ENCODE peak calls at places on chromosomes 1 and 21, in ten cellular contexts. V, R, X, P, F, W, Y, J, M and A are unnamed samples. For H3K9me3, the result is how much of the 10 kb centered on the place peaks cover.

GRCh38 chr1:61318319-61319125 is 236.2 kb downstream of the NFIA start:
- DNase-seq in V (no peak), R (no peak), X (no peak), P (no peak), F (no peak), W (no peak), Y (peak), J (no peak), M (no peak), A (peak)

GRCh38 chr1:102833171-102833570 is 275.2 kb downstream of the COL11A1 start:
- DNase-seq in V (no peak), R (no peak), X (no peak), P (no peak), F (no peak), W (no peak), Y (peak), J (no peak), M (no peak), A (peak)

GRCh38 chr1:54016343-54017282 is 1.4 kb downstream of the LDLRAD1 start:
- DNase-seq in V (no peak), R (peak), X (no peak), P (no peak), F (peak), W (no peak), Y (peak), J (no peak), M (no peak), A (peak)

GRCh38 chr1:19163261-19163660 is 46.8 kb downstream of the UBR4 start:
- DNase-seq in V (no peak), R (no peak), X (no peak), P (no peak), F (no peak), W (no peak), Y (no peak), J (no peak), M (no peak), A (peak)

GRCh38 chr1:44101356-44101755 is 17.3 kb upstream of the KLF17 start:
- DNase-seq in V (no peak), R (no peak), X (no peak), P (no peak), F (no peak), W (no peak), Y (no peak), J (no peak), M (no peak), A (no peak)

GRCh38 chr1:42282024-42282579 is 52.9 kb downstream of the FOXJ3 start:
- DNase-seq in V (no peak), R (no peak), X (no peak), P (no peak), F (no peak), W (no peak), Y (peak), J (no peak), M (no peak), A (no peak)

GRCh38 chr1:219066631-219067349 is 106.9 kb upstream of the LYPLAL1 start:
- DNase-seq in V (no peak), R (no peak), X (no peak), P (no peak), F (peak), W (peak), Y (peak), J (no peak), M (no peak), A (peak)

GRCh38 chr1:231076802-231077201 is 36.7 kb upstream of the FAM89A start:
- DNase-seq in V (no peak), R (no peak), X (no peak), P (no peak), F (no peak), W (no peak), Y (no peak), J (no peak), M (no peak), A (no peak)

GRCh38 chr1:110070968-110071307 is 466 bp upstream of the ALX3 start:
- DNase-seq in V (no peak), R (no peak), X (no peak), P (no peak), F (no peak), W (no peak), Y (no peak), J (no peak), M (no peak), A (no peak)

GRCh38 chr21:18369115-18369514 is 34.5 kb downstream of the TMPRSS15 start:
- DNase-seq in V (no peak), R (no peak), X (no peak), P (no peak), F (peak), W (no peak), Y (no peak), J (no peak), M (no peak), A (peak)

GRCh38 chr1:198657550-198658064 is 18.8 kb downstream of the PTPRC start:
- DNase-seq in V (no peak), R (no peak), X (no peak), P (no peak), F (no peak), W (no peak), Y (peak), J (no peak), M (no peak), A (peak)

GRCh38 chr1:56501888-56502287 is 77.5 kb downstream of the PLPP3 start:
- DNase-seq in V (no peak), R (no peak), X (no peak), P (no peak), F (no peak), W (no peak), Y (no peak), J (no peak), M (no peak), A (no peak)

GRCh38 chr21:35197191-35197590 is 148.1 kb upstream of the RUNX1 start:
- DNase-seq in V (no peak), R (no peak), X (no peak), P (no peak), F (no peak), W (no peak), Y (no peak), J (no peak), M (no peak), A (peak)

GRCh38 chr1:110674337-110675059 is at the start of gene KCNA3:
- DNase-seq in V (peak), R (peak), X (peak), P (peak), F (peak), W (peak), Y (no peak), J (peak), M (peak), A (no peak)

GRCh38 chr1:154774175-154774855 is 95.8 kb downstream of the KCNN3 start:
- DNase-seq in V (no peak), R (no peak), X (no peak), P (no peak), F (no peak), W (no peak), Y (no peak), J (no peak), M (no peak), A (no peak)

GRCh38 chr1:99727575-99728190 is 38.8 kb downstream of the FRRS1 start:
- DNase-seq in V (no peak), R (no peak), X (no peak), P (no peak), F (no peak), W (no peak), Y (no peak), J (no peak), M (peak), A (peak)

DNA sequence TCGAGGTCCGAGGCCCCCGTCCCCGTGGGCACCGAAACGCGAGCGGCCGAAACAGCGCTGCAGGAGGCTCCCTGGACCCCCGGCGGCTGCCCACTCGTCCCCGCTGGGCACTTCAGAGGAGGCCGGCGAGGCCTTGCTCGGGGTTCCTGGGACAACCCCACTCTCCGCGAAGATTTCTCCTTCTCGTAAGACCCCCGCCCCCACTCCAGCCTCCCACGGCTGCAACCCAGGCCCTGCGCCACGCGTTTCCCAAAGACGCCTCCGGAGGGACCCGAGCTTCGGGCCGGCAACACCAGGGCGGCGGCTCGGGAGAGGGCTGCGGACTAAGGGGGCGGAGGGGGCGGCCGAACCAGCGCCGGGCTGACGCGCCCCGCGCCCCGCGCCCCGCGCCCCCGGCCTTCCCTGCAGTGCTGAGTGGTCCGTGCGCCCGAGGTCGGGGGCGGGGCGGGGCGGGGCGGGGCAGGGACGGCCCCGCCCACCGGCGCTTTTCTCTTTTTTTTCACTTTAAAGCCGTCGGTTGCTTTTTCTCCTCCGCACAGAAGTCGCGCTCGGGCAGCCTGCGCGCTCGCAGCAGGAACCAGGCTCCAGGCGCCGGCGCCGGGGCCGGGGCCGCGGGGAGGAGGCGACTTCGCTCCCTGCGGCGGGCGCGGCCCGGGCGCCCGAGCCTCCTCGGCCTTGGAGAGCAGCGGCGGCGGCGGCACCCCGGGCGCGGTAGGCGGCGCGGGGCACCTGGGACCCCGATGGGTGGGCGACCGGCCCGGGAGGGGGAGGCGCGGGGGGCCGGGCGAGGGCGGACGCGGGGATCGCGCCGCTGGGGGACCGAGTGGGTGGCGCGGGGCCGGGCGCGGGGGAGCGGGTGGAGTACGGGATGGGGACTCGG is at the start of gene SPSB1:
- DNase-seq in V (peak), R (peak), X (peak), P (peak), F (peak), W (peak), Y (peak), J (peak), M (peak), A (peak)
- TF ChIP-seq CTCF in V (no peak), R (no peak), X (no peak), P (no peak), F (no peak), W (no peak), Y (no peak), J (no peak), M (no peak), A (no peak)

GRCh38 chr1:204359131-204359473 is 627 bp downstream of the PLEKHA6 start:
- DNase-seq in V (no peak), R (no peak), X (no peak), P (no peak), F (no peak), W (no peak), Y (no peak), J (no peak), M (no peak), A (no peak)
- H3K9me3 ChIP-seq in V (under half), R (under half), X (under half), P (under half), F (under half), W (under half), Y (under half), J (under half), M (under half), A (under half)

DNA sequence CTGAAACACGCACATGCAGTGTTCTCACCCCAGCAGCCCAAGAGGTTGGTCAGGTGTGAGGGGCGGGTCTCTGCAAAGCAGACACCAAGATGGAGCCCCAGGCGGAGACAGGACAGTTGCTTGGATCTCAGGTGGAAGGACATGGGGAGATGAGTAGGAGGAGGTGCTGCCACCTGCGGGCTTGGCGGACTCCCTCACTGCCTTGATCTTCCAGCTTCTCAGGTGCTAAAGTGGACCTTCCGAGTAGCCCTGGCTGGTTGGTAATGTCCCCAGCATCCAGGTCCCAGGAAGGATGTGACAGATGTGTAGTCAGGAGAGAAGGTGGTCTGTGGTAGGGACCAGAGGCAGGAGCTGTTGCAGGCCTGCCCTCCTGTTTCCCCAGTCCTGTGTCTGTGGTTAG is 114.1 kb downstream of the AJAP1 start:
- DNase-seq in V (no peak), R (no peak), X (no peak), P (no peak), F (no peak), W (no peak), Y (no peak), J (no peak), M (no peak), A (no peak)
- TF ChIP-seq CTCF in V (no peak), R (no peak), X (no peak), P (no peak), F (no peak), W (no peak), Y (no peak), J (no peak), M (peak), A (peak)

DNA sequence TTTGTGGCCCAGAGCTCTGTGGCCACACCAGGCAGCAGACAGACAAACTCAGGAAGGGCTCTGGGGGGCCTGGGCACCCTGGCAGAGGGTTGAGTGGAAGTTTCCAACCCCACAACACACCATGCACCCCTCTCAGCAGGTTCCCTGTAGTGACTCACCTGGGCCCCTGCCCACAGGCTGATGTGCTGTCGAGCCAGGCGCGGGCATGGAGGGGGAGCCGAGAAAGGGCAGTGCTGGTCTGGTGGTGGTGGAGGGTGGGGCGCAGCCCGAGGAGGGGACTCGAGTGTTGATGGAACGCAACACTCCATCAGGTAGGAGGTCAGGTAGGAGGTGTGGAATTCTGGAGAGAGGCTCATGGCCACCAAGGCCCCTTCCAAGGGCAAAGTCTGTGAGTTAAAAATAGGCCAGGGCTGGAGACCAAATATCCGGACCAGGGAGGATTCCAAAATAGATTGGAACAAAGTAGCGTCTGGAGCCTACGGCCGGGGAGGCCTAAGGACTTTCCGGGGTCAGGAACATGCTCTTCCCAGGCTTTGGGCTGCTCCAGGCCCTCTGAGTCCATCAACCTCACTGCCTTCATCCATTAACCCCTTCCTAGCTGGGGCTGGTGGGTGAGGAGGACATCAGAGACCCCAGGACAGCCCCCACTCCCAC is 191.5 kb upstream of the AJAP1 start:
- DNase-seq in V (no peak), R (no peak), X (no peak), P (no peak), F (no peak), W (no peak), Y (no peak), J (no peak), M (no peak), A (no peak)
- H3K9me3 ChIP-seq in V (under half), R (under half), X (under half), P (under half), F (under half), W (under half), Y (under half), J (under half), M (under half), A (under half)

GRCh38 chr1:39653546-39654031 is 14.1 kb upstream of the HEYL start:
- DNase-seq in V (peak), R (peak), X (peak), P (peak), F (peak), W (peak), Y (peak), J (peak), M (peak), A (peak)

GRCh38 chr1:39652534-39652933 is 13.1 kb upstream of the HEYL start:
- DNase-seq in V (no peak), R (no peak), X (no peak), P (no peak), F (no peak), W (no peak), Y (no peak), J (no peak), M (no peak), A (no peak)

GRCh38 chr1:39655578-39656268 is 16.2 kb downstream of the NT5C1A start:
- DNase-seq in V (no peak), R (no peak), X (no peak), P (no peak), F (peak), W (no peak), Y (no peak), J (no peak), M (no peak), A (no peak)

GRCh38 chr1:39656416-39656815 is 15.5 kb downstream of the NT5C1A start:
- DNase-seq in V (no peak), R (no peak), X (no peak), P (no peak), F (peak), W (no peak), Y (no peak), J (no peak), M (no peak), A (no peak)

GRCh38 chr1:39654291-39654690 is 14.8 kb upstream of the HEYL start:
- DNase-seq in V (no peak), R (no peak), X (no peak), P (no peak), F (no peak), W (no peak), Y (no peak), J (no peak), M (no peak), A (no peak)
- TF ChIP-seq CTCF in V (no peak), R (no peak), X (no peak), P (no peak), F (no peak), W (no peak), Y (no peak), J (no peak), M (no peak), A (no peak)

DNA sequence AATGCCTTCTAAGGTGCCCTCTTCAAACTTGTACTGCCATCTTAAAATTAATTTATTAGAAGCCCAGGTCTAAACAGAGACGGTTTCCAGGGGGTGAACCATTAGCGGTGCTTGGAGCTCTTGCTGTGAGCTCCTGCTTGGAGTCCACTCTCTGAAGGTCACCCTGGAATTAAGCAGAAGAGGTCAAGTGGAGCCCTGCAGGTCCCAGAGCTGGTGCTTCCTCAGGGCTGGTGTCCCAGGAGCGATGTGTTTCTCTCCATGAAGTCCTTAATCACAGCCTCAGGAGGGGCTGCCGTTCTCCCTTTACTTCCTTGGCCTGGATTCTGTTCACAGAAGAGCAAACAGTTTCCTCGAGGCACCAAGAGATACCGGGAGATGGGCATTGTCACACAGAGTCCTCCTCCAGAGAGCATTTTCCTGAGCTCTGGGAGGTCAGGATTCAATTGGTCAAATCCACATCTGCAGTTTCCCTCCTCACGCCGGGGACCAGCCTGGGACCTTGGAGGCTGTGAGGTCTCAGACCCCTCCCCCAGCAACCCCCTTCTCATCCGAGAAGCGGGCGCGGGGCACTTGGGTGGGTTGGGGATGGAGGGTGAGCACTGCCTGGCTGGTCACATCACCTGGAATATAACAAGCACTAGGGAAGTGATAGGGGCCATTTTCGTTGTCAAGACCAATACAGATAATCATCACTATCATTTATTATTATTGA is 310.4 kb downstream of the AJAP1 start:
- DNase-seq in V (no peak), R (no peak), X (no peak), P (no peak), F (no peak), W (no peak), Y (no peak), J (no peak), M (no peak), A (no peak)
- H3K9me3 ChIP-seq in V (under half), R (under half), X (under half), P (under half), F (under half), W (under half), Y (under half), J (under half), M (under half), A (under half)